ENCODE peak calls at places on chromosomes 2 and 18, in seven cellular contexts. One of them, this sample, is unnamed.

GRCh38 chr2:193963472-193964119 is 1693.4 kb upstream of the SLC39A10 start:
- DNase-seq in trophoblast cell: peak; percentile 25
- DNase-seq in H9: no peak
- DNase-seq in H1: peak; percentile 50
- DNase-seq in IMR-90: no peak
- DNase-seq in neuronal stem cell: no peak
- DNase-seq in mesenchymal stem cell: peak; percentile 24
- DNase-seq in this sample: peak; percentile 53

GRCh38 chr18:63224574-63224973 is 95.0 kb downstream of the BCL2 start:
- DNase-seq in mesenchymal stem cell: no peak
- DNase-seq in H1: no peak
- DNase-seq in trophoblast cell: no peak
- DNase-seq in neuronal stem cell: no peak
- DNase-seq in IMR-90: no peak
- DNase-seq in H9: no peak
- DNase-seq in this sample: no peak

GRCh38 chr2:197311521-197312033 is 997 bp upstream of the ANKRD44 start:
- DNase-seq in mesenchymal stem cell: peak; percentile 23
- DNase-seq in trophoblast cell: peak; percentile 65
- DNase-seq in H1: no peak
- DNase-seq in IMR-90: no peak
- DNase-seq in neuronal stem cell: no peak
- DNase-seq in H9: no peak
- DNase-seq in this sample: peak; percentile 38

GRCh38 chr2:26591619-26592505 is 49.3 kb downstream of the CIB4 start:
- DNase-seq in IMR-90: no peak
- DNase-seq in H1: peak; percentile 44
- DNase-seq in trophoblast cell: no peak
- DNase-seq in H9: peak; percentile 26
- DNase-seq in mesenchymal stem cell: no peak
- DNase-seq in neuronal stem cell: no peak
- DNase-seq in this sample: peak; percentile 81

GRCh38 chr2:241850544-241851324 is 8.0 kb downstream of the PDCD1 start:
- DNase-seq in H1: peak; percentile 44
- DNase-seq in mesenchymal stem cell: no peak
- DNase-seq in trophoblast cell: no peak
- DNase-seq in H9: peak; percentile 30
- DNase-seq in IMR-90: no peak
- DNase-seq in neuronal stem cell: no peak
- DNase-seq in this sample: no peak

GRCh38 chr2:152581360-152581759 is 135.9 kb downstream of the PRPF40A start:
- DNase-seq in H1: no peak
- DNase-seq in mesenchymal stem cell: no peak
- DNase-seq in neuronal stem cell: no peak
- DNase-seq in H9: no peak
- DNase-seq in IMR-90: no peak
- DNase-seq in trophoblast cell: no peak
- DNase-seq in this sample: no peak

GRCh38 chr2:128409326-128410034 is 90.8 kb upstream of the HS6ST1 start:
- DNase-seq in H9: no peak
- DNase-seq in trophoblast cell: no peak
- DNase-seq in mesenchymal stem cell: no peak
- DNase-seq in IMR-90: no peak
- DNase-seq in H1: peak; percentile 20
- DNase-seq in neuronal stem cell: no peak
- DNase-seq in this sample: no peak

GRCh38 chr2:14700753-14701152 is 68.2 kb downstream of the LRATD1 start:
- DNase-seq in trophoblast cell: no peak
- DNase-seq in H1: no peak
- DNase-seq in IMR-90: peak; percentile 67
- DNase-seq in H9: no peak
- DNase-seq in neuronal stem cell: no peak
- DNase-seq in mesenchymal stem cell: peak; percentile 1
- DNase-seq in this sample: no peak

GRCh38 chr2:72236445-72237067 is 88.9 kb upstream of the CYP26B1 start:
- DNase-seq in neuronal stem cell: no peak
- DNase-seq in H1: no peak
- DNase-seq in IMR-90: peak; percentile 75
- DNase-seq in mesenchymal stem cell: peak; percentile 63
- DNase-seq in H9: no peak
- DNase-seq in trophoblast cell: peak; percentile 39
- DNase-seq in this sample: peak; percentile 76

GRCh38 chr2:12719400-12720104 is 2.8 kb downstream of the TRIB2 start:
- DNase-seq in neuronal stem cell: no peak
- DNase-seq in H9: no peak
- DNase-seq in IMR-90: peak; percentile 64
- DNase-seq in trophoblast cell: peak; percentile 48
- DNase-seq in H1: no peak
- DNase-seq in mesenchymal stem cell: peak; percentile 52
- DNase-seq in this sample: peak; percentile 2

GRCh38 chr2:215028231-215028630 is 110.2 kb downstream of the ABCA12 start:
- DNase-seq in neuronal stem cell: no peak
- DNase-seq in H9: no peak
- DNase-seq in mesenchymal stem cell: peak; percentile 11
- DNase-seq in trophoblast cell: no peak
- DNase-seq in H1: no peak
- DNase-seq in IMR-90: peak; percentile 48
- DNase-seq in this sample: no peak

GRCh38 chr2:82481207-82481606 is 1977.9 kb downstream of the SUCLG1 start:
- DNase-seq in neuronal stem cell: no peak
- DNase-seq in trophoblast cell: no peak
- DNase-seq in mesenchymal stem cell: no peak
- DNase-seq in H9: no peak
- DNase-seq in H1: no peak
- DNase-seq in IMR-90: no peak
- DNase-seq in this sample: no peak

GRCh38 chr2:289362-290089 is 1.6 kb upstream of the ALKAL2 start:
- DNase-seq in H9: peak; percentile 58
- DNase-seq in trophoblast cell: peak; percentile 15
- DNase-seq in neuronal stem cell: no peak
- DNase-seq in mesenchymal stem cell: peak; percentile 35
- DNase-seq in IMR-90: peak; percentile 11
- DNase-seq in H1: peak; percentile 74
- DNase-seq in this sample: peak; percentile 31

GRCh38 chr2:157181234-157181633 is 76.3 kb upstream of the GALNT5 start:
- DNase-seq in neuronal stem cell: no peak
- DNase-seq in mesenchymal stem cell: no peak
- DNase-seq in IMR-90: peak; percentile 42
- DNase-seq in H1: no peak
- DNase-seq in trophoblast cell: no peak
- DNase-seq in H9: no peak
- DNase-seq in this sample: no peak

GRCh38 chr2:67337903-67338302 is 59.2 kb upstream of the ETAA1 start:
- DNase-seq in IMR-90: no peak
- DNase-seq in trophoblast cell: no peak
- DNase-seq in H1: no peak
- DNase-seq in H9: no peak
- DNase-seq in mesenchymal stem cell: no peak
- DNase-seq in neuronal stem cell: no peak
- DNase-seq in this sample: peak; percentile 40

GRCh38 chr2:218858138-218858445 is 1.5 kb upstream of the WNT6 start:
- DNase-seq in mesenchymal stem cell: no peak
- DNase-seq in trophoblast cell: no peak
- DNase-seq in neuronal stem cell: no peak
- DNase-seq in H1: no peak
- DNase-seq in IMR-90: no peak
- DNase-seq in H9: no peak
- DNase-seq in this sample: no peak

GRCh38 chr2:42618972-42619371 is 50.5 kb downstream of the MTA3 start:
- DNase-seq in neuronal stem cell: no peak
- DNase-seq in H9: no peak
- DNase-seq in trophoblast cell: peak; percentile 49
- DNase-seq in mesenchymal stem cell: peak; percentile 80
- DNase-seq in IMR-90: peak; percentile 82
- DNase-seq in H1: no peak
- DNase-seq in this sample: peak; percentile 22

GRCh38 chr18:55439036-55439435 is 149.0 kb downstream of the TCF4 start:
- DNase-seq in neuronal stem cell: no peak
- DNase-seq in IMR-90: no peak
- DNase-seq in mesenchymal stem cell: no peak
- DNase-seq in H1: peak; percentile 60
- DNase-seq in trophoblast cell: no peak
- DNase-seq in H9: peak; percentile 65
- DNase-seq in this sample: peak; percentile 83

GRCh38 chr2:197306691-197307030 is 3.9 kb downstream of the ANKRD44 start:
- DNase-seq in trophoblast cell: no peak
- DNase-seq in mesenchymal stem cell: no peak
- DNase-seq in H1: no peak
- DNase-seq in IMR-90: no peak
- DNase-seq in H9: no peak
- DNase-seq in neuronal stem cell: no peak
- DNase-seq in this sample: no peak

GRCh38 chr2:98608962-98609604 is 694 bp downstream of the UNC50 start:
- DNase-seq in H1: no peak
- DNase-seq in trophoblast cell: peak; percentile 18
- DNase-seq in mesenchymal stem cell: peak; percentile 66
- DNase-seq in IMR-90: peak; percentile 58
- DNase-seq in neuronal stem cell: no peak
- DNase-seq in H9: no peak
- DNase-seq in this sample: peak; percentile 44

GRCh38 chr2:128473175-128474013 is 154.7 kb upstream of the HS6ST1 start:
- DNase-seq in mesenchymal stem cell: peak; percentile 50
- DNase-seq in H9: peak; percentile 28
- DNase-seq in trophoblast cell: no peak
- DNase-seq in neuronal stem cell: no peak
- DNase-seq in H1: peak; percentile 46
- DNase-seq in IMR-90: peak; percentile 62
- DNase-seq in this sample: peak; percentile 36

GRCh38 chr2:70471129-70471528 is 82.5 kb downstream of the TGFA start:
- DNase-seq in H9: no peak
- DNase-seq in trophoblast cell: no peak
- DNase-seq in neuronal stem cell: no peak
- DNase-seq in H1: no peak
- DNase-seq in IMR-90: no peak
- DNase-seq in mesenchymal stem cell: no peak
- DNase-seq in this sample: no peak

GRCh38 chr2:62423883-62424458 is 82.0 kb downstream of the TMEM17 start:
- DNase-seq in neuronal stem cell: no peak
- DNase-seq in H9: no peak
- DNase-seq in H1: no peak
- DNase-seq in IMR-90: no peak
- DNase-seq in trophoblast cell: no peak
- DNase-seq in mesenchymal stem cell: no peak
- DNase-seq in this sample: no peak

DNA sequence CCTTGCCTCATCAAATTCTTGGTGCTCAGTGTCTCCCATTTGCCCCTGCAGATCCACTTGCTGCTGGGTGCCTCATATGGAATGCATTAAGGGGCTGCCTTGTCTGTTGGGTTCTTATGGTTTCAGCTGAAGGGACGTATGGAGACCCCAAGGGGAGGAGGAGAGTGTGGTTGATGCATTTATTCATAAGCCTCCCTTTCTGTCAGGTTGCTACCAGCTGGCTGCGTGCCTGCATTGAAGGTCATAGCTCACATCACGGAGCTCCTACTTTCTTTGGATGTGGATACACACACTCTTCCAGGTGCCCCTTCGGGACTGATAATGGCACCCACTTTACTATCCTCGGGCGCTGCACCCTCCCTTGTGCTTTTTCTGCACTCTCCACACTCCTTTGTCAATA is 377.9 kb downstream of the SLC4A3 start:
- DNase-seq in IMR-90: no peak
- DNase-seq in mesenchymal stem cell: no peak
- DNase-seq in H9: no peak
- DNase-seq in H1: no peak
- DNase-seq in neuronal stem cell: no peak
- DNase-seq in trophoblast cell: no peak
- DNase-seq in this sample: no peak
- H2AK5ac ChIP-seq in IMR-90: no peak overlapping the region
- H2AK5ac ChIP-seq in mesenchymal stem cell: no peak overlapping the region
- H2AK5ac ChIP-seq in H9: no peak overlapping the region
- H2AK5ac ChIP-seq in H1: no peak overlapping the region
- H2AK5ac ChIP-seq in neuronal stem cell: no peak overlapping the region
- H2AK5ac ChIP-seq in trophoblast cell: no peak overlapping the region
- H2AK5ac ChIP-seq in this sample: no peak overlapping the region

DNA sequence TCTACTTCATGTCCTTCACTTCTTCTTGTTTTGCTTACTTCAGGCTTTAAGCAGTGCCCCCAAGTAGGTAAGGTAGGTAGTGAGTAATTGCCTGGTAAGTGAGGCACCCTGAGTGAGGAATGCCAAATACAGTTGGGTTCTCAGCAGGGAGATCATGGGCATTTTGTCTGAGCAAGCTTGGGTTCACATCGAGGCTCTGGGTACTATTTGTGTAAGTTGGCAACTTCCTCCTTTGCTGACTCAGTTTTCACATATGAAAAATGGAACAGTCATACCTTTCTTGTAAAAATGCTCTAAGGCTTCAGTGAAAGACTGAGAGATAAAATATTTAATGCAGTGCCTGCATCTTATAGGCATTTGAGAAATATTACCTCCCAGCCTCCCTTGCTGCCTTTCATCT is 96.5 kb downstream of the RNF144A start:
- DNase-seq in neuronal stem cell: no peak
- DNase-seq in H9: no peak
- DNase-seq in IMR-90: no peak
- DNase-seq in trophoblast cell: no peak
- DNase-seq in mesenchymal stem cell: no peak
- DNase-seq in H1: no peak
- DNase-seq in this sample: no peak
- H3K27ac ChIP-seq in neuronal stem cell: no peak overlapping the region
- H3K27ac ChIP-seq in H9: no peak overlapping the region
- H3K27ac ChIP-seq in IMR-90: no peak overlapping the region
- H3K27ac ChIP-seq in trophoblast cell: no peak overlapping the region
- H3K27ac ChIP-seq in mesenchymal stem cell: no peak overlapping the region
- H3K27ac ChIP-seq in H1: no peak overlapping the region
- H3K27ac ChIP-seq in this sample: no peak overlapping the region

DNA sequence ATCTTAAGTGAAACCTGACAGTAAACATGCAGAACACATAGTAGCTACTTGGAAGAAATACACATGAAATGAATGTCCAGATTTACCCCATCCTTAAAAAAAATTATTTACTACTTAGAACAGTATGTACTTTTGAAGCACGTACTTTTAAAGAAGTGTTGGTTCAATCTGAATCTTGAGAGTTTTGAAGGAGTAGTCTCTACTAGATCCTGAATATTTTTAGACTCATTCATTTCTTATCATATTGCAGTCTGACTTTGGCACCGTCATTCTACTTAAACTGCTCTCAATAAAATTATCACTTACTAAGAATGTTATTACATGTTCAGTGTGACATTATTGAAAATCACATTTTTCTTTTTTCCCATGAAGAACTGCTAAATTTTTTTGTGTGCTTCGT is 187.8 kb downstream of the DPP4 start:
- DNase-seq in H9: no peak
- DNase-seq in mesenchymal stem cell: no peak
- DNase-seq in H1: no peak
- DNase-seq in trophoblast cell: no peak
- DNase-seq in neuronal stem cell: no peak
- DNase-seq in IMR-90: no peak
- DNase-seq in this sample: no peak
- H2AK5ac ChIP-seq in H9: no peak overlapping the region
- H2AK5ac ChIP-seq in mesenchymal stem cell: no peak overlapping the region
- H2AK5ac ChIP-seq in H1: no peak overlapping the region
- H2AK5ac ChIP-seq in trophoblast cell: no peak overlapping the region
- H2AK5ac ChIP-seq in neuronal stem cell: no peak overlapping the region
- H2AK5ac ChIP-seq in IMR-90: no peak overlapping the region
- H2AK5ac ChIP-seq in this sample: no peak overlapping the region

DNA sequence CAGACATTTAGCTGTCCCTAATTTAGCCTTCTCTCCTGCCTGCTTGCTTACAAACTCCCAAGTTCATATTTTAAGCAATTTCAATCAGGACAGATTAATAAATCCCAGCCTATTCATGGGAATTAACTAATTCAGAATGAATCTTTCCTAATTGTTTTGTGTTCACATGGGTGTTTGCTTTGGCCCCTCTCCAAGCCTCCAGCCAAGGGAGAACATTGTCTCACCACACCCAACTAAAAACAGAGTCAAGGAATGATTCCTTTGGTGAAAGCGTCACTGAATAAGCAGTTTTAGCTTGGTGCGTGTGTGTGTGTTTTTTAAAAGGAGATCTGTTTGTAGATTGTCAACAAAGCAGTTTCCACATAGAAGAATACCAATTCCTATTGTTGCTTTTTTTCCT is 43.0 kb upstream of the DSG1 start:
- DNase-seq in H1: no peak
- DNase-seq in trophoblast cell: no peak
- DNase-seq in IMR-90: no peak
- DNase-seq in mesenchymal stem cell: peak; percentile 10
- DNase-seq in H9: no peak
- DNase-seq in neuronal stem cell: no peak
- DNase-seq in this sample: no peak
- H3K27ac ChIP-seq in H1: no peak overlapping the region
- H3K27ac ChIP-seq in trophoblast cell: no peak overlapping the region
- H3K27ac ChIP-seq in IMR-90: no peak overlapping the region
- H3K27ac ChIP-seq in mesenchymal stem cell: no peak overlapping the region
- H3K27ac ChIP-seq in H9: no peak overlapping the region
- H3K27ac ChIP-seq in neuronal stem cell: no peak overlapping the region
- H3K27ac ChIP-seq in this sample: no peak overlapping the region